ENCODE peak calls at places on chromosome 11, in ten cellular contexts. G is hepatocyte; V is GM13976; D is activated CD4-positive, alpha-beta T cell treated with anti-CD3 and anti-CD28 coated beads for 24 hours; S is OCI-LY7; J is LHCN-M2; Z is activated naive CD8-positive, alpha-beta T cell treated with anti-CD3 and anti-CD28 coated beads, Interleukin-2, amount 10 ng/mL, durations not matched to agents 7 days and 5 days; Q is NCI-H69; N is GM20000; Y is stimulated activated naive CD8-positive, alpha-beta T cell treated with anti-CD3 and anti-CD28 coated beads, Interleukin-15, amount 100 ng/mL, for 72 hours. U is an unnamed sample.

GRCh38 chr11:122817121-122817520 is 21.2 kb upstream of the CRTAM start:
- DNase-seq in Y (no peak), V (no peak), Q (no peak), D (no peak), J (no peak), G (peak; percentile 37), S (no peak), N (no peak), Z (no peak), U (no peak)

GRCh38 chr11:65440831-65441499 is 18.4 kb downstream of the NEAT1 start:
- DNase-seq in G (no peak), V (no peak), Q (no peak), Z (peak; percentile 22), D (no peak), Y (no peak), N (no peak), J (peak; percentile 36), S (peak; percentile 91), U (no peak)

GRCh38 chr11:120052196-120052775 is 85.6 kb downstream of the TRIM29 start:
- DNase-seq in Y (no peak), D (no peak), N (no peak), S (no peak), Z (no peak), Q (no peak), J (no peak), G (no peak), V (no peak), U (no peak)

GRCh38 chr11:129374993-129375721 is 491 bp upstream of the BARX2 start:
- DNase-seq in Z (peak; percentile 48), N (peak; percentile 27), Q (peak; percentile 65), S (no peak), G (peak; percentile 50), Y (peak; percentile 26), J (no peak), D (peak; percentile 14), V (peak; percentile 37), U (no peak)

GRCh38 chr11:73949912-73950311 is 914 bp upstream of the DNAJB13 start:
- DNase-seq in S (no peak), Q (no peak), V (no peak), D (no peak), Y (no peak), J (no peak), N (no peak), G (no peak), Z (no peak), U (no peak)

GRCh38 chr11:128553662-128554392 is 33.5 kb downstream of the ETS1 start:
- DNase-seq in G (peak; percentile 69), Y (no peak), Z (no peak), J (peak; percentile 63), D (no peak), V (no peak), S (peak; percentile 75), Q (peak; percentile 71), N (no peak), U (no peak)

GRCh38 chr11:12767022-12767421 is 92.8 kb downstream of the TEAD1 start:
- DNase-seq in J (peak; percentile 36), Z (no peak), S (no peak), Y (no peak), N (no peak), D (no peak), G (no peak), Q (no peak), V (no peak), U (no peak)

GRCh38 chr11:8242480-8243280 is 21.0 kb downstream of the LMO1 start:
- DNase-seq in Z (no peak), S (no peak), D (no peak), Q (peak; percentile 48), Y (no peak), G (no peak), N (no peak), J (no peak), V (no peak), U (no peak)

GRCh38 chr11:27722117-27722844 is 22.0 kb upstream of the BDNF start:
- DNase-seq in Z (peak; percentile 35), D (no peak), Y (no peak), Q (peak; percentile 70), G (peak; percentile 30), J (no peak), V (peak; percentile 41), N (peak; percentile 34), S (no peak), U (no peak)

GRCh38 chr11:134040386-134041297 is 28.2 kb upstream of the JAM3 start:
- DNase-seq in V (no peak), S (no peak), N (no peak), Y (no peak), Z (no peak), J (peak; percentile 69), G (peak; percentile 72), Q (peak; percentile 27), D (no peak), U (no peak)

GRCh38 chr11:45275823-45276222 is 10.3 kb downstream of the SYT13 start:
- DNase-seq in Z (no peak), S (no peak), Y (no peak), D (no peak), V (no peak), Q (no peak), G (no peak), N (no peak), J (peak; percentile 61), U (no peak)

GRCh38 chr11:122197055-122197987 is 81.3 kb upstream of the BLID start:
- DNase-seq in D (no peak), J (peak; percentile 100), G (peak; percentile 51), Z (no peak), S (no peak), N (no peak), Q (peak; percentile 50), V (no peak), Y (no peak), U (no peak)

GRCh38 chr11:76783294-76783900 is at the start of gene TSKU:
- DNase-seq in N (no peak), D (no peak), Y (no peak), Q (no peak), S (no peak), G (no peak), Z (no peak), J (peak; percentile 25), V (no peak), U (no peak)

GRCh38 chr11:73453562-73453961 is 77.4 kb downstream of the RELT start:
- DNase-seq in Y (no peak), Q (no peak), G (no peak), Z (no peak), V (no peak), S (no peak), N (no peak), J (no peak), D (no peak), U (no peak)

GRCh38 chr11:46465683-46466082 is 74.1 kb upstream of the CHRM4 start:
- DNase-seq in S (no peak), J (no peak), D (no peak), G (no peak), Z (no peak), Q (no peak), N (no peak), V (no peak), Y (no peak), U (no peak)

GRCh38 chr11:65651589-65652510 is 10.9 kb downstream of the RELA start:
- DNase-seq in Y (no peak), Z (no peak), S (no peak), D (no peak), V (no peak), Q (peak; percentile 26), G (peak; percentile 69), J (no peak), N (no peak), U (no peak)

GRCh38 chr11:117443269-117444186 is 115.9 kb downstream of the CEP164 start:
- DNase-seq in J (peak; percentile 15), G (peak; percentile 82), V (peak; percentile 80), Y (no peak), D (no peak), Z (no peak), S (no peak), Q (peak; percentile 71), N (peak; percentile 52), U (no peak)

GRCh38 chr11:128232588-128232987 is 354.8 kb downstream of the ETS1 start:
- DNase-seq in G (no peak), J (no peak), S (no peak), N (no peak), Q (no peak), Y (peak; percentile 33), V (no peak), D (peak; percentile 44), Z (no peak), U (no peak)

GRCh38 chr11:107691003-107691402 is 20.9 kb downstream of the SLN start:
- DNase-seq in V (no peak), N (no peak), Y (no peak), S (no peak), Q (no peak), J (no peak), G (no peak), D (no peak), Z (no peak), U (no peak)

GRCh38 chr11:110962907-110963306 is 250.7 kb upstream of the ARHGAP20 start:
- DNase-seq in Q (no peak), D (no peak), V (no peak), N (no peak), G (no peak), J (no peak), S (no peak), Z (no peak), Y (no peak), U (no peak)

GRCh38 chr11:64001552-64002427 is 15.6 kb downstream of the OTUB1 start:
- DNase-seq in V (no peak), Y (no peak), J (no peak), N (no peak), G (peak; percentile 49), Z (no peak), D (no peak), Q (peak; percentile 87), S (no peak), U (no peak)